ENCODE peak calls at places on chromosomes 16 and 17, in five cellular contexts. One of them, this sample, is unnamed. For H3K9me3, the result is how much of the 10 kb centered on the place peaks cover.

GRCh38 chr16:72635104-72635503 is 412.8 kb downstream of the ZFHX3 start:
- DNase-seq in A549: no peak
- DNase-seq in neuronal stem cell: no peak
- DNase-seq in ascending aorta: no peak
- DNase-seq in PC-9: no peak
- DNase-seq in this sample: no peak

GRCh38 chr16:58196898-58197313 is 1.0 kb downstream of the CSNK2A2 start:
- DNase-seq in A549: no peak
- DNase-seq in neuronal stem cell: no peak
- DNase-seq in ascending aorta: no peak
- DNase-seq in PC-9: no peak
- DNase-seq in this sample: no peak

GRCh38 chr17:34892864-34893263 is 68.4 kb downstream of the CCT6B start:
- DNase-seq in A549: peak
- DNase-seq in neuronal stem cell: peak
- DNase-seq in ascending aorta: no peak
- DNase-seq in PC-9: peak
- DNase-seq in this sample: no peak

GRCh38 chr17:443109-443508 is 90.5 kb upstream of the RPH3AL start:
- DNase-seq in A549: no peak
- DNase-seq in neuronal stem cell: no peak
- DNase-seq in ascending aorta: no peak
- DNase-seq in PC-9: no peak
- DNase-seq in this sample: no peak

GRCh38 chr16:54027126-54027922 is 259.3 kb downstream of the IRX3 start:
- DNase-seq in A549: peak
- DNase-seq in neuronal stem cell: no peak
- DNase-seq in ascending aorta: no peak
- DNase-seq in PC-9: peak
- DNase-seq in this sample: no peak

GRCh38 chr16:48561960-48562393 is 48.0 kb downstream of the N4BP1 start:
- DNase-seq in A549: no peak
- DNase-seq in neuronal stem cell: no peak
- DNase-seq in ascending aorta: no peak
- DNase-seq in PC-9: no peak
- DNase-seq in this sample: no peak

GRCh38 chr17:81004336-81005015 is 12.8 kb downstream of the CHMP6 start:
- DNase-seq in A549: no peak
- DNase-seq in neuronal stem cell: no peak
- DNase-seq in ascending aorta: no peak
- DNase-seq in PC-9: no peak
- DNase-seq in this sample: no peak

GRCh38 chr16:7374614-7375174 is 42.0 kb downstream of the RBFOX1 start:
- DNase-seq in A549: no peak
- DNase-seq in neuronal stem cell: no peak
- DNase-seq in ascending aorta: no peak
- DNase-seq in PC-9: no peak
- DNase-seq in this sample: no peak

GRCh38 chr16:56539667-56540066 is 19.8 kb upstream of the BBS2 start:
- DNase-seq in A549: no peak
- DNase-seq in neuronal stem cell: no peak
- DNase-seq in ascending aorta: no peak
- DNase-seq in PC-9: no peak
- DNase-seq in this sample: no peak

GRCh38 chr17:45451131-45451530 is 18.5 kb upstream of the ARHGAP27 start:
- DNase-seq in A549: no peak
- DNase-seq in neuronal stem cell: no peak
- DNase-seq in ascending aorta: no peak
- DNase-seq in PC-9: no peak
- DNase-seq in this sample: no peak

GRCh38 chr17:15454328-15454727 is 13.1 kb downstream of the CDRT4 start:
- DNase-seq in A549: no peak
- DNase-seq in neuronal stem cell: no peak
- DNase-seq in ascending aorta: no peak
- DNase-seq in PC-9: no peak
- DNase-seq in this sample: no peak

GRCh38 chr17:28402224-28402630 is 3.8 kb downstream of the SLC46A1 start:
- DNase-seq in A549: no peak
- DNase-seq in neuronal stem cell: no peak
- DNase-seq in ascending aorta: peak
- DNase-seq in PC-9: no peak
- DNase-seq in this sample: no peak

GRCh38 chr17:40497704-40498103 is 3.7 kb downstream of the TNS4 start:
- DNase-seq in A549: peak
- DNase-seq in neuronal stem cell: no peak
- DNase-seq in ascending aorta: no peak
- DNase-seq in PC-9: no peak
- DNase-seq in this sample: no peak

GRCh38 chr16:29811896-29812665 is at the start of gene PRRT2:
- DNase-seq in A549: no peak
- DNase-seq in neuronal stem cell: peak
- DNase-seq in ascending aorta: peak
- DNase-seq in PC-9: peak
- DNase-seq in this sample: no peak

GRCh38 chr16:69217433-69217832 is 30.5 kb downstream of the SNTB2 start:
- DNase-seq in A549: peak
- DNase-seq in neuronal stem cell: no peak
- DNase-seq in ascending aorta: no peak
- DNase-seq in PC-9: no peak
- DNase-seq in this sample: no peak

GRCh38 chr16:58264961-58265479 is 29.8 kb downstream of the PRSS54 start:
- DNase-seq in A549: peak
- DNase-seq in neuronal stem cell: no peak
- DNase-seq in ascending aorta: no peak
- DNase-seq in PC-9: peak
- DNase-seq in this sample: no peak

GRCh38 chr17:76397184-76397583 is 12.8 kb downstream of the SPHK1 start:
- DNase-seq in A549: peak
- DNase-seq in neuronal stem cell: no peak
- DNase-seq in ascending aorta: no peak
- DNase-seq in PC-9: no peak
- DNase-seq in this sample: no peak

GRCh38 chr17:60902399-60902798 is 224.7 kb downstream of the BCAS3 start:
- DNase-seq in A549: no peak
- DNase-seq in neuronal stem cell: no peak
- DNase-seq in ascending aorta: no peak
- DNase-seq in PC-9: no peak
- DNase-seq in this sample: no peak

GRCh38 chr17:18182190-18182977 is 1.2 kb upstream of the ALKBH5 start:
- DNase-seq in A549: no peak
- DNase-seq in neuronal stem cell: peak
- DNase-seq in ascending aorta: peak
- DNase-seq in PC-9: peak
- DNase-seq in this sample: no peak

GRCh38 chr16:57950382-57950781 is 20.5 kb downstream of the CNGB1 start:
- DNase-seq in A549: no peak
- DNase-seq in neuronal stem cell: no peak
- DNase-seq in ascending aorta: no peak
- DNase-seq in PC-9: no peak
- DNase-seq in this sample: no peak

GRCh38 chr17:38550661-38551060 is 55.1 kb downstream of the SRCIN1 start:
- DNase-seq in A549: no peak
- DNase-seq in neuronal stem cell: no peak
- DNase-seq in ascending aorta: peak
- DNase-seq in PC-9: peak
- DNase-seq in this sample: no peak

GRCh38 chr17:22704674-22705073 is 1012.4 kb downstream of the KCNJ18 start:
- DNase-seq in A549: peak
- DNase-seq in neuronal stem cell: no peak
- DNase-seq in ascending aorta: no peak
- DNase-seq in PC-9: no peak
- DNase-seq in this sample: no peak

GRCh38 chr17:63701477-63702222 is 1.7 kb upstream of the LIMD2 start:
- DNase-seq in A549: no peak
- DNase-seq in neuronal stem cell: no peak
- DNase-seq in ascending aorta: peak
- DNase-seq in PC-9: no peak
- DNase-seq in this sample: no peak

GRCh38 chr16:82671743-82672142 is 45.0 kb downstream of the CDH13 start:
- DNase-seq in A549: no peak
- DNase-seq in neuronal stem cell: no peak
- DNase-seq in ascending aorta: no peak
- DNase-seq in PC-9: no peak
- DNase-seq in this sample: no peak

GRCh38 chr17:65013613-65014391 is 42.7 kb downstream of the GNA13 start:
- DNase-seq in A549: no peak
- DNase-seq in neuronal stem cell: no peak
- DNase-seq in ascending aorta: no peak
- DNase-seq in PC-9: peak
- DNase-seq in this sample: no peak

GRCh38 chr16:49085689-49086088 is 195.9 kb downstream of the CBLN1 start:
- DNase-seq in A549: no peak
- DNase-seq in neuronal stem cell: no peak
- DNase-seq in ascending aorta: no peak
- DNase-seq in PC-9: no peak
- DNase-seq in this sample: peak

GRCh38 chr17:73231363-73231762 is 30.3 kb downstream of the CPSF4L start:
- DNase-seq in A549: peak
- DNase-seq in neuronal stem cell: no peak
- DNase-seq in ascending aorta: no peak
- DNase-seq in PC-9: peak
- DNase-seq in this sample: no peak

GRCh38 chr17:60392845-60393702 is 1.1 kb upstream of the USP32 start:
- DNase-seq in A549: peak
- DNase-seq in neuronal stem cell: no peak
- DNase-seq in ascending aorta: peak
- DNase-seq in PC-9: peak
- DNase-seq in this sample: no peak

GRCh38 chr16:61936522-61936921 is 99.7 kb downstream of the CDH8 start:
- DNase-seq in A549: no peak
- DNase-seq in neuronal stem cell: peak
- DNase-seq in ascending aorta: no peak
- DNase-seq in PC-9: no peak
- DNase-seq in this sample: no peak

GRCh38 chr17:73787721-73788051 is 143.4 kb upstream of the SDK2 start:
- DNase-seq in A549: no peak
- DNase-seq in neuronal stem cell: peak
- DNase-seq in ascending aorta: peak
- DNase-seq in PC-9: no peak
- DNase-seq in this sample: no peak

GRCh38 chr17:45759761-45760160 is 24.4 kb upstream of the CRHR1 start:
- DNase-seq in A549: peak
- DNase-seq in neuronal stem cell: no peak
- DNase-seq in ascending aorta: no peak
- DNase-seq in PC-9: no peak
- DNase-seq in this sample: no peak

GRCh38 chr17:44887016-44887415 is 12.2 kb downstream of the EFTUD2 start:
- DNase-seq in A549: no peak
- DNase-seq in neuronal stem cell: no peak
- DNase-seq in ascending aorta: no peak
- DNase-seq in PC-9: no peak
- DNase-seq in this sample: no peak

GRCh38 chr17:75755205-75755901 is 9.6 kb downstream of the GALK1 start:
- DNase-seq in A549: peak
- DNase-seq in neuronal stem cell: no peak
- DNase-seq in ascending aorta: no peak
- DNase-seq in PC-9: no peak
- DNase-seq in this sample: no peak

GRCh38 chr17:75695141-75695829 is 26.0 kb upstream of the ITGB4 start:
- DNase-seq in A549: peak
- DNase-seq in neuronal stem cell: no peak
- DNase-seq in ascending aorta: no peak
- DNase-seq in PC-9: no peak
- DNase-seq in this sample: no peak

GRCh38 chr17:81870978-81871386 is at the start of gene ARHGDIA:
- DNase-seq in A549: no peak
- DNase-seq in neuronal stem cell: no peak
- DNase-seq in ascending aorta: no peak
- DNase-seq in PC-9: no peak
- DNase-seq in this sample: no peak

GRCh38 chr16:23339781-23340180 is 37.7 kb downstream of the SCNN1B start:
- DNase-seq in A549: no peak
- DNase-seq in neuronal stem cell: no peak
- DNase-seq in ascending aorta: no peak
- DNase-seq in PC-9: peak
- DNase-seq in this sample: no peak

GRCh38 chr17:66630379-66630778 is 204.5 kb upstream of the CACNG5 start:
- DNase-seq in A549: no peak
- DNase-seq in neuronal stem cell: no peak
- DNase-seq in ascending aorta: no peak
- DNase-seq in PC-9: no peak
- DNase-seq in this sample: no peak

GRCh38 chr16:3305109-3306068 is at the start of the genes TIGD7 and ZNF75A:
- DNase-seq in A549: peak
- DNase-seq in neuronal stem cell: peak
- DNase-seq in ascending aorta: peak
- DNase-seq in PC-9: peak
- DNase-seq in this sample: peak
- H3K9me3 ChIP-seq in A549: half or more
- H3K9me3 ChIP-seq in neuronal stem cell: half or more
- H3K9me3 ChIP-seq in ascending aorta: half or more
- H3K9me3 ChIP-seq in PC-9: half or more
- H3K9me3 ChIP-seq in this sample: under half

GRCh38 chr17:11557727-11558452 is 40.4 kb upstream of the DNAH9 start:
- DNase-seq in A549: no peak
- DNase-seq in neuronal stem cell: no peak
- DNase-seq in ascending aorta: no peak
- DNase-seq in PC-9: no peak
- DNase-seq in this sample: peak
- H3K9me3 ChIP-seq in A549: under half
- H3K9me3 ChIP-seq in neuronal stem cell: under half
- H3K9me3 ChIP-seq in ascending aorta: under half
- H3K9me3 ChIP-seq in PC-9: under half
- H3K9me3 ChIP-seq in this sample: under half

GRCh38 chr17:5092139-5093010 is 14.1 kb downstream of the ZFP3 start:
- DNase-seq in A549: no peak
- DNase-seq in neuronal stem cell: no peak
- DNase-seq in ascending aorta: no peak
- DNase-seq in PC-9: no peak
- DNase-seq in this sample: no peak
- H3K9me3 ChIP-seq in A549: half or more
- H3K9me3 ChIP-seq in neuronal stem cell: half or more
- H3K9me3 ChIP-seq in ascending aorta: half or more
- H3K9me3 ChIP-seq in PC-9: half or more
- H3K9me3 ChIP-seq in this sample: under half

DNA sequence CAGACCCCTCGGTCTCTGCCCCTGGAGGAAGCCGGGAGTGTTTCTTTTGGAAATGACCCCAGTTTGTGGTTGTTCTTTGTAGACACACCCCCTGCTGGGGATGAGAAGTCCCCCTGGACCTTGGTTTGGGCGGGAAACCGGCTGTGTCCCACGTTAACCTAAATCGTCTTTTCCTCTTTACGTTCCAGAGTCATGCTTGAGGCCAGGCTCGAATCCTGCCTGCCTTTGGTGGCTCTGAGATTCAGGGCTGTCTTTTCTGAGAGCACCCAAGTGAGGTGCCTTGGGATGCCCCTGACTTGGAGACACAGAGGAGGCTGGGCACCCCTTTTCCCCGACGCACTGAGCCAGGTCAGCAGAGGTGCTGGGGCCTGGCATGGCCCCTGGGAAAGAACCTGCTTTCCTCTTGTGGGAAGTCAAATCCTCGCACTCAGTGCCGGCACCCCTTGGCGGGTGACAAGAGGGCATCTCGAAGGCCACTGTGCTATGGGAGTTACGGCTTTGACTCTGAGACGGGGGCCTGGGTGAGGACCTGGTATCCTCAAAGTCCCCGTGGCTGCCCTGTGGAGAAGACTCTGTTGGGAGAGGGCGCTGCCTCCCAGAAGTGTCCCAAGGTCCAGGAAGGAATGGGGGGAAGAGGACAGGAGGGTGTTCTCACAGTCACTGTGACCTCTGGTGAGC is 116.8 kb downstream of the METRNL start:
- DNase-seq in A549: no peak
- DNase-seq in neuronal stem cell: no peak
- DNase-seq in ascending aorta: no peak
- DNase-seq in PC-9: no peak
- DNase-seq in this sample: no peak
- H3K9me3 ChIP-seq in A549: under half
- H3K9me3 ChIP-seq in neuronal stem cell: under half
- H3K9me3 ChIP-seq in ascending aorta: under half
- H3K9me3 ChIP-seq in PC-9: under half
- H3K9me3 ChIP-seq in this sample: under half

This sample was measured in esophagus muscularis mucosa.